ENCODE peak calls at places on chromosome 1, in eight cellular contexts. One of them, this sample, is unnamed.
A peak's percentile ranks its signal among the peaks of the same experiment; 100 is the strongest.

GRCh38 chr1:10229903-10230302 is 19.5 kb downstream of the KIF1B start:
- DNase-seq in H9: no peak
- DNase-seq in cardiac septum: no peak
- DNase-seq in T follicular helper cell: no peak
- DNase-seq in activated T-cell treated with anti-CD3 and anti-CD28 coated beads, Interleukin-2, amount 50 U/mL, for 4 hours: no peak
- DNase-seq in right atrium auricular region: no peak
- DNase-seq in GM03348: no peak
- DNase-seq in NCI-H82: no peak
- DNase-seq in this sample: no peak

GRCh38 chr1:6317101-6317760 is 56.3 kb upstream of the GPR153 start:
- DNase-seq in NCI-H82: no peak
- DNase-seq in H9: no peak
- DNase-seq in cardiac septum: no peak
- DNase-seq in activated T-cell treated with anti-CD3 and anti-CD28 coated beads, Interleukin-2, amount 50 U/mL, for 4 hours: no peak
- DNase-seq in T follicular helper cell: no peak
- DNase-seq in GM03348: no peak
- DNase-seq in right atrium auricular region: no peak
- DNase-seq in this sample: peak; percentile 14

GRCh38 chr1:77900687-77901293 is 12.4 kb downstream of the NEXN start:
- DNase-seq in right atrium auricular region: peak; percentile 58
- DNase-seq in NCI-H82: peak; percentile 78
- DNase-seq in T follicular helper cell: no peak
- DNase-seq in GM03348: peak; percentile 36
- DNase-seq in activated T-cell treated with anti-CD3 and anti-CD28 coated beads, Interleukin-2, amount 50 U/mL, for 4 hours: no peak
- DNase-seq in H9: peak; percentile 47
- DNase-seq in cardiac septum: no peak
- DNase-seq in this sample: no peak

GRCh38 chr1:19824541-19824940 is 9.5 kb upstream of the RNF186 start:
- DNase-seq in H9: no peak
- DNase-seq in GM03348: no peak
- DNase-seq in activated T-cell treated with anti-CD3 and anti-CD28 coated beads, Interleukin-2, amount 50 U/mL, for 4 hours: no peak
- DNase-seq in right atrium auricular region: no peak
- DNase-seq in NCI-H82: no peak
- DNase-seq in T follicular helper cell: no peak
- DNase-seq in cardiac septum: no peak
- DNase-seq in this sample: no peak

GRCh38 chr1:94926365-94926914 is 470 bp downstream of the CNN3 start:
- DNase-seq in H9: peak; percentile 58
- DNase-seq in NCI-H82: peak; percentile 81
- DNase-seq in T follicular helper cell: no peak
- DNase-seq in cardiac septum: no peak
- DNase-seq in right atrium auricular region: no peak
- DNase-seq in GM03348: peak; percentile 79
- DNase-seq in activated T-cell treated with anti-CD3 and anti-CD28 coated beads, Interleukin-2, amount 50 U/mL, for 4 hours: peak; percentile 5
- DNase-seq in this sample: no peak

GRCh38 chr1:239909894-239910293 is 181.8 kb upstream of the FMN2 start:
- DNase-seq in NCI-H82: peak; percentile 9
- DNase-seq in GM03348: peak; percentile 77
- DNase-seq in T follicular helper cell: no peak
- DNase-seq in H9: no peak
- DNase-seq in right atrium auricular region: no peak
- DNase-seq in cardiac septum: no peak
- DNase-seq in activated T-cell treated with anti-CD3 and anti-CD28 coated beads, Interleukin-2, amount 50 U/mL, for 4 hours: no peak
- DNase-seq in this sample: peak; percentile 12

GRCh38 chr1:64046871-64047270 is 156.6 kb upstream of the UBE2U start:
- DNase-seq in GM03348: no peak
- DNase-seq in T follicular helper cell: no peak
- DNase-seq in activated T-cell treated with anti-CD3 and anti-CD28 coated beads, Interleukin-2, amount 50 U/mL, for 4 hours: no peak
- DNase-seq in right atrium auricular region: no peak
- DNase-seq in NCI-H82: peak; percentile 74
- DNase-seq in cardiac septum: no peak
- DNase-seq in H9: no peak
- DNase-seq in this sample: no peak

GRCh38 chr1:246482780-246483179 is 24.3 kb downstream of the SMYD3 start:
- DNase-seq in GM03348: no peak
- DNase-seq in right atrium auricular region: no peak
- DNase-seq in H9: no peak
- DNase-seq in T follicular helper cell: no peak
- DNase-seq in cardiac septum: no peak
- DNase-seq in activated T-cell treated with anti-CD3 and anti-CD28 coated beads, Interleukin-2, amount 50 U/mL, for 4 hours: no peak
- DNase-seq in NCI-H82: peak; percentile 27
- DNase-seq in this sample: no peak

GRCh38 chr1:6634278-6635052 is 9.8 kb downstream of the THAP3 start:
- DNase-seq in H9: peak; percentile 78
- DNase-seq in GM03348: peak; percentile 55
- DNase-seq in activated T-cell treated with anti-CD3 and anti-CD28 coated beads, Interleukin-2, amount 50 U/mL, for 4 hours: peak; percentile 48
- DNase-seq in right atrium auricular region: no peak
- DNase-seq in T follicular helper cell: peak; percentile 16
- DNase-seq in cardiac septum: peak; percentile 84
- DNase-seq in NCI-H82: peak; percentile 73
- DNase-seq in this sample: no peak

GRCh38 chr1:109615879-109616278 is 3.5 kb downstream of the GNAT2 start:
- DNase-seq in cardiac septum: no peak
- DNase-seq in T follicular helper cell: no peak
- DNase-seq in right atrium auricular region: no peak
- DNase-seq in activated T-cell treated with anti-CD3 and anti-CD28 coated beads, Interleukin-2, amount 50 U/mL, for 4 hours: no peak
- DNase-seq in H9: no peak
- DNase-seq in NCI-H82: no peak
- DNase-seq in GM03348: no peak
- DNase-seq in this sample: no peak

GRCh38 chr1:13951793-13952751 is 252.1 kb downstream of the PRDM2 start:
- DNase-seq in H9: no peak
- DNase-seq in activated T-cell treated with anti-CD3 and anti-CD28 coated beads, Interleukin-2, amount 50 U/mL, for 4 hours: no peak
- DNase-seq in T follicular helper cell: no peak
- DNase-seq in NCI-H82: no peak
- DNase-seq in right atrium auricular region: peak; percentile 57
- DNase-seq in GM03348: no peak
- DNase-seq in cardiac septum: no peak
- DNase-seq in this sample: no peak

GRCh38 chr1:154793674-154794073 is 76.4 kb downstream of the KCNN3 start:
- DNase-seq in right atrium auricular region: no peak
- DNase-seq in NCI-H82: peak; percentile 48
- DNase-seq in activated T-cell treated with anti-CD3 and anti-CD28 coated beads, Interleukin-2, amount 50 U/mL, for 4 hours: no peak
- DNase-seq in T follicular helper cell: no peak
- DNase-seq in H9: no peak
- DNase-seq in GM03348: no peak
- DNase-seq in cardiac septum: no peak
- DNase-seq in this sample: no peak

GRCh38 chr1:2232916-2233438 is 4.9 kb downstream of the SKI start:
- DNase-seq in activated T-cell treated with anti-CD3 and anti-CD28 coated beads, Interleukin-2, amount 50 U/mL, for 4 hours: no peak
- DNase-seq in H9: peak; percentile 26
- DNase-seq in NCI-H82: no peak
- DNase-seq in cardiac septum: no peak
- DNase-seq in GM03348: peak; percentile 13
- DNase-seq in right atrium auricular region: no peak
- DNase-seq in T follicular helper cell: no peak
- DNase-seq in this sample: no peak

GRCh38 chr1:185495017-185495416 is 178.0 kb upstream of the IVNS1ABP start:
- DNase-seq in right atrium auricular region: no peak
- DNase-seq in T follicular helper cell: no peak
- DNase-seq in GM03348: no peak
- DNase-seq in activated T-cell treated with anti-CD3 and anti-CD28 coated beads, Interleukin-2, amount 50 U/mL, for 4 hours: no peak
- DNase-seq in cardiac septum: no peak
- DNase-seq in NCI-H82: no peak
- DNase-seq in H9: no peak
- DNase-seq in this sample: no peak

GRCh38 chr1:154556422-154556821 is 2.0 kb downstream of the UBE2Q1 start:
- DNase-seq in T follicular helper cell: no peak
- DNase-seq in cardiac septum: no peak
- DNase-seq in activated T-cell treated with anti-CD3 and anti-CD28 coated beads, Interleukin-2, amount 50 U/mL, for 4 hours: no peak
- DNase-seq in GM03348: peak; percentile 77
- DNase-seq in right atrium auricular region: no peak
- DNase-seq in NCI-H82: no peak
- DNase-seq in H9: no peak
- DNase-seq in this sample: no peak

GRCh38 chr1:153490272-153491051 is 30.0 kb upstream of the S100A7 start:
- DNase-seq in GM03348: peak; percentile 87
- DNase-seq in T follicular helper cell: no peak
- DNase-seq in cardiac septum: no peak
- DNase-seq in right atrium auricular region: peak; percentile 95
- DNase-seq in H9: no peak
- DNase-seq in activated T-cell treated with anti-CD3 and anti-CD28 coated beads, Interleukin-2, amount 50 U/mL, for 4 hours: no peak
- DNase-seq in NCI-H82: peak; percentile 99
- DNase-seq in this sample: peak; percentile 76

GRCh38 chr1:17520041-17520440 is 19.5 kb upstream of the ARHGEF10L start:
- DNase-seq in right atrium auricular region: no peak
- DNase-seq in H9: no peak
- DNase-seq in T follicular helper cell: no peak
- DNase-seq in activated T-cell treated with anti-CD3 and anti-CD28 coated beads, Interleukin-2, amount 50 U/mL, for 4 hours: no peak
- DNase-seq in GM03348: no peak
- DNase-seq in cardiac septum: no peak
- DNase-seq in NCI-H82: no peak
- DNase-seq in this sample: no peak

GRCh38 chr1:67342002-67342890 is 34.6 kb downstream of the IL12RB2 start:
- DNase-seq in NCI-H82: no peak
- DNase-seq in GM03348: no peak
- DNase-seq in H9: peak; percentile 66
- DNase-seq in right atrium auricular region: no peak
- DNase-seq in cardiac septum: no peak
- DNase-seq in activated T-cell treated with anti-CD3 and anti-CD28 coated beads, Interleukin-2, amount 50 U/mL, for 4 hours: peak; percentile 5
- DNase-seq in T follicular helper cell: no peak
- DNase-seq in this sample: no peak

GRCh38 chr1:59672851-59673574 is 141.7 kb upstream of the HOOK1 start:
- DNase-seq in right atrium auricular region: no peak
- DNase-seq in activated T-cell treated with anti-CD3 and anti-CD28 coated beads, Interleukin-2, amount 50 U/mL, for 4 hours: no peak
- DNase-seq in NCI-H82: no peak
- DNase-seq in GM03348: peak; percentile 57
- DNase-seq in H9: peak; percentile 40
- DNase-seq in T follicular helper cell: no peak
- DNase-seq in cardiac septum: no peak
- DNase-seq in this sample: no peak

GRCh38 chr1:9730096-9730901 is 78.8 kb downstream of the PIK3CD start:
- DNase-seq in right atrium auricular region: no peak
- DNase-seq in activated T-cell treated with anti-CD3 and anti-CD28 coated beads, Interleukin-2, amount 50 U/mL, for 4 hours: no peak
- DNase-seq in T follicular helper cell: no peak
- DNase-seq in GM03348: no peak
- DNase-seq in cardiac septum: peak; percentile 92
- DNase-seq in NCI-H82: no peak
- DNase-seq in H9: no peak
- DNase-seq in this sample: no peak

GRCh38 chr1:116770625-116771024 is 16.4 kb downstream of the CD2 start:
- DNase-seq in H9: no peak
- DNase-seq in NCI-H82: no peak
- DNase-seq in right atrium auricular region: no peak
- DNase-seq in activated T-cell treated with anti-CD3 and anti-CD28 coated beads, Interleukin-2, amount 50 U/mL, for 4 hours: no peak
- DNase-seq in GM03348: no peak
- DNase-seq in T follicular helper cell: no peak
- DNase-seq in cardiac septum: no peak
- DNase-seq in this sample: no peak

GRCh38 chr1:203536981-203537455 is 43.1 kb downstream of the OPTC start:
- DNase-seq in GM03348: peak; percentile 40
- DNase-seq in right atrium auricular region: no peak
- DNase-seq in activated T-cell treated with anti-CD3 and anti-CD28 coated beads, Interleukin-2, amount 50 U/mL, for 4 hours: no peak
- DNase-seq in T follicular helper cell: no peak
- DNase-seq in cardiac septum: no peak
- DNase-seq in H9: no peak
- DNase-seq in NCI-H82: no peak
- DNase-seq in this sample: peak; percentile 11

This sample was measured in T1000.